ENCODE peak calls at places on chromosomes 2 and 18, in five cellular contexts. X, W, T, U and V are unnamed samples.

GRCh38 chr2:186691900-186692299 is 2.0 kb upstream of the FAM171B start:
- DNase-seq in X (no peak), U (no peak), W (no peak), T (no peak), V (no peak)

GRCh38 chr2:106124787-106125549 is 69.1 kb downstream of the UXS1 start:
- DNase-seq in T (no peak), U (no peak), W (no peak), X (no peak), V (no peak)

GRCh38 chr2:202608142-202608852 is 26.5 kb upstream of the FAM117B start:
- DNase-seq in X (no peak), U (no peak), T (no peak), W (no peak), V (no peak)

GRCh38 chr2:231152800-231153557 is 28.1 kb upstream of the HTR2B start:
- DNase-seq in U (no peak), W (no peak), T (no peak), X (no peak), V (no peak)

GRCh38 chr18:13112982-13113381 is 105.6 kb upstream of the LDLRAD4 start:
- DNase-seq in T (no peak), X (peak; percentile 74), W (no peak), U (no peak), V (no peak)

GRCh38 chr18:75081486-75081885 is 127.5 kb downstream of the PTGR3 start:
- DNase-seq in U (no peak), X (no peak), W (no peak), T (no peak), V (no peak)

GRCh38 chr2:236642125-236642524 is 72.5 kb downstream of the ACKR3 start:
- DNase-seq in X (no peak), U (peak; percentile 27), W (peak; percentile 38), T (no peak), V (no peak)

GRCh38 chr2:46068604-46069003 is 228.6 kb upstream of the EPAS1 start:
- DNase-seq in X (no peak), T (no peak), W (no peak), U (peak; percentile 96), V (no peak)

GRCh38 chr18:48459016-48459415 is 49.8 kb upstream of the ZBTB7C start:
- DNase-seq in X (no peak), W (no peak), U (no peak), T (no peak), V (no peak)

GRCh38 chr2:28752608-28752984 is 966 bp downstream of the PPP1CB start:
- DNase-seq in X (no peak), W (no peak), T (no peak), U (no peak), V (no peak)

GRCh38 chr2:16124881-16125613 is 184.7 kb downstream of the MYCN start:
- DNase-seq in X (no peak), W (no peak), U (no peak), T (no peak), V (no peak)

GRCh38 chr2:216777637-216778273 is 82.1 kb downstream of the TNP1 start:
- DNase-seq in T (no peak), U (peak; percentile 57), W (no peak), X (no peak), V (no peak)

GRCh38 chr2:233068762-233069418 is 8.7 kb downstream of the INPP5D start:
- DNase-seq in U (no peak), T (no peak), W (no peak), X (no peak), V (no peak)

GRCh38 chr2:224222320-224222719 is 179.6 kb downstream of the FAM124B start:
- DNase-seq in T (no peak), W (no peak), X (no peak), U (no peak), V (no peak)

GRCh38 chr18:21053127-21053526 is 58.5 kb downstream of the ROCK1 start:
- DNase-seq in W (no peak), U (peak; percentile 44), T (no peak), X (no peak), V (no peak)

GRCh38 chr2:219448099-219448775 is 13.6 kb downstream of the SPEG start:
- DNase-seq in T (peak; percentile 50), X (no peak), U (no peak), W (no peak), V (no peak)

GRCh38 chr2:223088866-223089265 is 36.9 kb downstream of the KCNE4 start:
- DNase-seq in W (no peak), U (no peak), T (no peak), X (no peak), V (no peak)

GRCh38 chr2:55590810-55591440 is 26.5 kb downstream of the PPP4R3B start:
- DNase-seq in W (no peak), X (no peak), T (no peak), U (peak; percentile 48), V (no peak)

GRCh38 chr2:177256026-177256425 is 8.5 kb downstream of the NFE2L2 start:
- DNase-seq in U (no peak), T (no peak), X (no peak), W (no peak), V (no peak)

GRCh38 chr2:177255227-177255601 is 9.3 kb downstream of the NFE2L2 start:
- DNase-seq in W (no peak), U (no peak), T (no peak), X (no peak), V (no peak)

GRCh38 chr2:177258059-177258458 is 6.5 kb downstream of the NFE2L2 start:
- DNase-seq in W (no peak), U (no peak), X (no peak), T (no peak), V (no peak)

GRCh38 chr2:177257471-177257870 is 7.1 kb downstream of the NFE2L2 start:
- DNase-seq in T (no peak), W (no peak), X (no peak), U (no peak), V (no peak)

DNA sequence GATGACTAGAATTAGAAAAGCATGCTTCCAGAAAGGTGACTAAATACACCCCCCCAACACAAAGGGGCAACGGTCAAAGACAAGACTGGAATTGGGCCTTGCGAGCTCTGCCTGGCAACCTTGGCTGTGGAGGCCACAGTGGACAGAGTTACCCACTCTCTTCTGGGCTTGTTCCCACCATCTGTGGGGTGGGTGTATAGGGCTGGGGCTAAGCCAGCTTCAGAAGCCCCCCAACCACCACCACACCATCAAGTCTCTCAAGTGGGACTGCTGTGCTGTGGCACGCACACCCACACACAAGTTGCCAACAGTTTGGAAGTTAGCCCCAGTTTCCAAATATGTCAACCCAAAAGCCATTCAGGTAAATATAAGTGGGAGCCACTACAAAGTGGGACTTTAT is 7.8 kb downstream of the NFE2L2 start:
- DNase-seq in W (no peak), X (no peak), T (no peak), U (no peak), V (no peak)
- H3K4me1 ChIP-seq in W (peaks cover 98% of the 10 kb centered on the region), X (peaks cover 48% of the 10 kb centered on the region), T (peaks cover 89% of the 10 kb centered on the region), U (peaks cover 65% of the 10 kb centered on the region), V (peaks cover 57% of the 10 kb centered on the region)

GRCh38 chr2:78992807-78993517 is 32.5 kb upstream of the REG3G start:
- DNase-seq in W (no peak), U (no peak), X (peak; percentile 72), T (no peak), V (no peak)

GRCh38 chr2:78993518-78994148 is 31.9 kb upstream of the REG3G start:
- DNase-seq in W (no peak), X (peak; percentile 42), T (no peak), U (no peak), V (no peak)

GRCh38 chr2:78994789-78995188 is 30.7 kb upstream of the REG3G start:
- DNase-seq in U (no peak), T (no peak), X (no peak), W (no peak), V (no peak)

DNA sequence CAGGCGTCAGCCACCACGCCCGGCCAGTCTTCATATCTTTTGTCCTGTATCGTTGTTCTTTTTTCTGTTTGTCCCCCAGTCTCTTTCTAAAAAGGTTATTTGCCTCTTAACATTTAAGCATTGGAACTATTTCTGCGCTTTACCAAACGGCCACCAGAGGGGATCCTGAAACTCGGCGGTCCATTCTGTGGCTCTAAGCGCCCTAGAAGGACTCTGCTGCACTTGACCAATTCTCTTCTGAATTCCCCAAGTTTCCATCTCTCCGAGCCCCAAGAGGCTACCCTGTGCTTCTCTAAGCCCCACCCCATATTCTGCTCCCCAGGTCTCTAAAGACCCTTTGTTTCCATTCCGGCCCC is 33.1 kb upstream of the REG3G start:
- DNase-seq in W (no peak), X (no peak), U (no peak), T (no peak), V (no peak)
- TF ChIP-seq CTCF in W (no peak), X (peak; percentile 37), U (peak; percentile 37), T (no peak), V (no peak)

GRCh38 chr18:23158058-23158457 is 22.8 kb downstream of the CABLES1 start:
- DNase-seq in X (no peak), T (no peak), U (no peak), W (no peak), V (no peak)
- H3K4me3 ChIP-seq in X (no peak overlapping the region), T (no peak overlapping the region), U (no peak overlapping the region), W (no peak overlapping the region), V (no peak overlapping the region)

DNA sequence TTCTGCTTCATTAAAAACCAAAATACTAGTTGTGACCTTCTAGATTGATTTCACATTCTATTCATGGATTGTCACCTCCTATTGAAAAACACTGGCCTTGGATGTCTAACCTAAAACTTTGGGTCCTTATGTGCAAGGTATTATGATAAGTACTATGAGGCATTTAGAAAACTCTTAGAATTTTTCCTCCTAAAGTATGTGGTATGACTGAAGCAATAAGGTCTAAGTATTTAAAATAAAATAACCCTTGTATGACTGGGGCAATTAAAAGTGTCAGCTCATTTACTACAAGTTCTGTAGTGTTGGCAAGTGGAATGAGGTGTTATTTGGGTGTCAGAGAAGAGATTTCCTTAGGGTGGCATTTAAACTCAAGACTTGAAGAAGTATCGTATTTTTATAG is 15.1 kb downstream of the KCMF1 start:
- DNase-seq in W (no peak), T (no peak), X (no peak), U (no peak), V (no peak)
- H3K4me1 ChIP-seq in W (peaks cover 92% of the 10 kb centered on the region), T (peaks cover 95% of the 10 kb centered on the region), X (peaks cover 10% of the 10 kb centered on the region), U (peaks cover 17% of the 10 kb centered on the region), V (peaks cover 4% of the 10 kb centered on the region)

DNA sequence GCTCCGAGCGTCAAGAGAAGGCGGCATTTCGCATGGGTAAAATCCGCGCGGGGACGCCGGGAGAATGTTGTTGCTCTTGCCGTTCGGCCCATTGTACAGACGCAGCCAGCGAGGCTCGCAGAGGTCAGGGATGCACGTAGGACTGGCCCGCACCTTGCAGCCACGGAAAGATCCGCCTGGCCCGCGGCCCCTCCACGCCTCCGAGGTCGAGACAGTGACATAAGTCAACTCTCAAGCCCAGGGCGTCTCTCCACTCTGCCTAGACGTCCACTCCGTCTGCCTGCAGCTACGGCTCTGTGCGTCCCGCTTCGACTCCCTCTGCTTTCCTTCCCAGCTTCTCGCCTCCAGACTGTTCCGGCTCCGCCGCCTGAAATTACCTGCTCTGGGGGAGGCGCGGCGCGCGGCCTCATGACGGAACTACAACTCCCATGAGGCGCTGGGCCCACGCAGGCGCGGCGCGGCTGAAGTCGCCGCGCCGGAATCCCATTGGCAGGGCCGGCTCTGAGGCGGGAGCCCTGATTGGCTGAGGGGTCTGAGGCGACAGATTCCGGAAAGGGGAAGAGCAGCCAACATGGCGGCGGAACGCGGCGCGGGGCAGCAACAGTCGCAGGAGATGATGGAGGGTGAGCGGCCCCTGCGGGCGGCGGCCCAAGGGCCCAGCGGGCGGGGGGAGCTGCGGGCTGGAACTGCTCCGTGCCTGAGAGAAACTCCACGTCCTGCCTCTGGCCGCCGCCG is at the start of gene PPP1R7:
- DNase-seq in U (peak; percentile 94), X (peak; percentile 98), T (peak; percentile 97), W (peak; percentile 95), V (peak; percentile 86)
- TF ChIP-seq CTCF in U (no peak), X (no peak), T (no peak), W (no peak), V (no peak)